ENCODE peak calls at places on chromosomes 12 and 14, in seven cellular contexts. F is CD8-positive, alpha-beta memory T cell; D is MM.1S; T is mammary epithelial cell; Y is WERI-Rb-1; G is fibroblast of mammary gland; Q is tibial artery. M is an unnamed sample.
A peak's percentile ranks its signal among the peaks of the same experiment; 100 is the strongest.

GRCh38 chr12:58443273-58443980 is 476.9 kb downstream of the LRIG3 start:
- DNase-seq in F (no peak), D (peak; percentile 37), T (peak; percentile 35), Y (peak; percentile 30), G (peak; percentile 58), Q (no peak), M (peak; percentile 58)

GRCh38 chr14:77139540-77140342 is 1.9 kb downstream of the ZDHHC22 start:
- DNase-seq in F (no peak), D (no peak), T (no peak), Y (peak; percentile 73), G (peak; percentile 8), Q (no peak), M (peak; percentile 34)

GRCh38 chr14:89618309-89618708 is 201.3 kb upstream of the FOXN3 start:
- DNase-seq in F (peak; percentile 15), D (peak; percentile 14), T (no peak), Y (no peak), G (peak; percentile 44), Q (no peak), M (peak; percentile 32)

GRCh38 chr12:121579190-121579791 is 1.5 kb downstream of the KDM2B start:
- DNase-seq in F (peak; percentile 39), D (no peak), T (no peak), Y (peak; percentile 35), G (no peak), Q (no peak), M (peak; percentile 35)

GRCh38 chr12:113740699-113741098 is 225.4 kb downstream of the RBM19 start:
- DNase-seq in F (no peak), D (no peak), T (no peak), Y (no peak), G (no peak), Q (no peak), M (no peak)

GRCh38 chr12:27637524-27637923 is 58.7 kb upstream of the REP15 start:
- DNase-seq in F (no peak), D (no peak), T (no peak), Y (no peak), G (no peak), Q (no peak), M (no peak)

GRCh38 chr14:84323450-84323849 is 1206.5 kb upstream of the FLRT2 start:
- DNase-seq in F (no peak), D (no peak), T (no peak), Y (no peak), G (no peak), Q (no peak), M (no peak)

GRCh38 chr12:112126000-112126431 is 656 bp downstream of the TRAFD1 start:
- DNase-seq in F (no peak), D (no peak), T (no peak), Y (no peak), G (no peak), Q (no peak), M (no peak)

GRCh38 chr12:77625441-77625840 is 205.3 kb upstream of the NAV3 start:
- DNase-seq in F (no peak), D (no peak), T (peak; percentile 89), Y (no peak), G (peak; percentile 95), Q (no peak), M (no peak)

GRCh38 chr12:88142610-88142991 is 494 bp downstream of the TMTC3 start:
- DNase-seq in F (no peak), D (peak; percentile 34), T (peak; percentile 58), Y (peak; percentile 22), G (no peak), Q (peak; percentile 52), M (no peak)

GRCh38 chr14:68774771-68775613 is 17.9 kb downstream of the ZFP36L1 start:
- DNase-seq in F (no peak), D (no peak), T (peak; percentile 90), Y (no peak), G (peak; percentile 43), Q (peak; percentile 21), M (no peak)

GRCh38 chr14:23068792-23069412 is 11.6 kb upstream of the CDH24 start:
- DNase-seq in F (peak; percentile 72), D (peak; percentile 72), T (peak; percentile 83), Y (peak; percentile 88), G (peak; percentile 95), Q (peak; percentile 75), M (peak; percentile 90)

GRCh38 chr14:57122129-57122528 is 146.6 kb downstream of the EXOC5 start:
- DNase-seq in F (no peak), D (no peak), T (no peak), Y (no peak), G (no peak), Q (no peak), M (no peak)

GRCh38 chr12:119068129-119068856 is 87.0 kb downstream of the SRRM4 start:
- DNase-seq in F (no peak), D (no peak), T (no peak), Y (no peak), G (no peak), Q (no peak), M (no peak)

GRCh38 chr12:79887912-79888311 is 47.0 kb downstream of the PPP1R12A start:
- DNase-seq in F (no peak), D (no peak), T (no peak), Y (no peak), G (no peak), Q (no peak), M (no peak)

GRCh38 chr14:31968912-31969311 is 108.2 kb upstream of the ARHGAP5 start:
- DNase-seq in F (no peak), D (no peak), T (no peak), Y (no peak), G (no peak), Q (no peak), M (no peak)

GRCh38 chr14:91229743-91230200 is 14.7 kb downstream of the GPR68 start:
- DNase-seq in F (peak; percentile 85), D (peak; percentile 78), T (peak; percentile 71), Y (no peak), G (peak; percentile 66), Q (no peak), M (peak; percentile 94)
- H3K4me3 ChIP-seq in F (peak overlapping the region; percentile 42), D (no peak overlapping the region), T (no peak overlapping the region), Y (no peak overlapping the region), G (no peak overlapping the region), Q (no peak overlapping the region), M (peak overlapping the region; percentile 32)

DNA sequence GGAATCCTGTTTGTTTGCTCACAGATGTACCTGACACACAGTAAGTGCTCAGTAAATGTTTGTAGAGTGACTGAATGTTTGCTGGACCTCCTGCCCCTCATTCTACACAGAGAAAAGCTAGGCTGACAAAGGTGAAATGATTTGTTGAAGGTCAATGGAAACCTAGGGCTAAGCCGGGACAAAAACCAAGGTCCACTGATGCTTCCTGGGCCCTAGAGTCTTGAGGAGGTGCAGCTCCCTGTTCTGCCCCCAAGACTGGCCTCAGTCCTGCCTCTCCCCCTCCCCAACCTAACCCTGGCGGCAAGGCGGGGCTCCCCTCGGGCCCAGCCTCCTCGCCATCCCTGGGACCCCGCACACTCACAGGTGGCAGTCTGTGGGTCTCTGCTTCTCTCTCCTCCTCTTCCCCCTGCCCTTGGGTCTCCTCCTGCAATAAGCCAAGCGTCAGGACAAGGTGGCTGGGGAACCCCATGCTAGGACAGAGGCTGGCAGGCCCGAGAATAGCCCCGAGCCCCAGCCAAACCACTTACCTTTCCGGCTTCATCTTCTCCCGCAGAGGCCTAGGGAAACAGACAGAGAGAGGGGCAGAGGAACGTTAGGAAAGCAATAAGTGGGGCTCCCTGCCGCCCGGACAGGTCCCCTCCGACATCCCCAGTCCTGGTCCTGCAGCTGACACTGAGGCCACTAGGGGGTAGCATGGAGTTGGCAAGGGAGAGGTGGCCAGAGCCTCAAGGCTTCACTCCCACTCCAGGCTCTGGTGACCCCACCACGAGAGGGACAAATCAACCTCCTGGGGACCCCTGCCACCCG is 9.3 kb downstream of the PGF start:
- DNase-seq in F (peak; percentile 58), D (peak; percentile 44), T (peak; percentile 41), Y (peak; percentile 87), G (peak; percentile 67), Q (peak; percentile 75), M (peak; percentile 81)
- H3K4me3 ChIP-seq in F (no peak overlapping the region), D (no peak overlapping the region), T (no peak overlapping the region), Y (no peak overlapping the region), G (peak overlapping the region; percentile 15), Q (peak overlapping the region; percentile 12), M (no peak overlapping the region)

GRCh38 chr12:7995266-7995963 is 37.1 kb upstream of the FOXJ2 start:
- DNase-seq in F (peak; percentile 80), D (peak; percentile 79), T (peak; percentile 77), Y (peak; percentile 76), G (peak; percentile 92), Q (peak; percentile 86), M (peak; percentile 89)
- H3K4me3 ChIP-seq in F (no peak overlapping the region), D (no peak overlapping the region), T (no peak overlapping the region), Y (no peak overlapping the region), G (peak overlapping the region; percentile 37), Q (no peak overlapping the region), M (no peak overlapping the region)

GRCh38 chr14:88301381-88301780 is 21.7 kb downstream of the KCNK10 start:
- DNase-seq in F (no peak), D (no peak), T (no peak), Y (no peak), G (no peak), Q (no peak), M (no peak)
- H3K4me3 ChIP-seq in F (no peak overlapping the region), D (no peak overlapping the region), T (no peak overlapping the region), Y (no peak overlapping the region), G (no peak overlapping the region), Q (no peak overlapping the region), M (no peak overlapping the region)

DNA sequence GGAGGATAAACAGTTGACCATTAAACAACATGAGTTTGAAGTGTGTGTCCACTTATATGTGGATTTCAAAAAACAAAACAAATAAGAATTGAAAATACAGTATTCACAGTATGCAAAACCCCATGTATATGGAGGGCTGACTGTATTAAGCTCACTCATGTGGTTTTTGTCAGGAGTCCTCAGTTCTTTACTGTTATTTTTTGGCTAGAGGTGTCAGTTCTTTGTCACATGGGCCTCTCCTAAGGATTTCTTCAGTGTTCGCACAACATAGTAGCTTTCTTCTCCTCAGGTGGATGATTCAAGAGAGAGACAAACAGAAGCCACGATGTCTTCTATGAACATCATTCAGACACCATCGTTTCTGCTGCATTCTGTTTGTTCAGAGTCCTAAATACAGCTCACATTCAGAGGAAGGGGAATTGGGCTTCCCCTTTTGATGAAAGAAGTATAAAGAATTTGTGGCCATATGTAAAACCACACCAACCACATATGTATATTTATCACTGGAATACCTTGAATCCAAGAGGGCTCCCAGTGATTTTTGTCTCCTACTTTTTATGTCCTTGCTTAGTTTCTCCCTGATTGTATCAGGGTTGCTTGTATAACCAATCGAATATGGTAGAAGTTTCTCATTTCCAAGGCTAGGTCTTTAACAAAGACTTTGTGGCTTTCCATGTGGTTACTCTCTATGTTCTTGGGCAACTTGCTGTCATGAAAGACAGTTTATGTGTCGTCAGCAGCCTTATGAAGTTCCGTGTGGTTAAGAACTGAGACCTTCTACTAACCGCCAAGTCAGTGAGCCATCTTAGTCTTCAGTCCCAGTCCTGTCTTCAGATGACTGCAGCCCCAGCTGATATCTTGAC is 18.9 kb downstream of the MNAT1 start:
- DNase-seq in F (peak; percentile 84), D (peak; percentile 79), T (no peak), Y (no peak), G (peak; percentile 43), Q (no peak), M (peak; percentile 94)
- H3K4me3 ChIP-seq in F (peak overlapping the region; percentile 22), D (no peak overlapping the region), T (no peak overlapping the region), Y (no peak overlapping the region), G (no peak overlapping the region), Q (no peak overlapping the region), M (peak overlapping the region; percentile 8)

M was measured in GM12865.